ENCODE peak calls at places on chromosomes 7 and 10, in seven cellular contexts. C is hepatocyte, I is MM.1S, U is HCT116, H is neural progenitor cell, G is PC-3, A is GM23338. Y is an unnamed sample.

GRCh38 chr10:14652067-14652466 is 122.6 kb downstream of the FAM107B start:
- DNase-seq in U (no peak), G (no peak), C (peak; percentile 42), I (no peak), A (no peak), H (no peak), Y (no peak)

GRCh38 chr10:58746470-58747185 is 234.0 kb downstream of the BICC1 start:
- DNase-seq in C (no peak), U (no peak), A (peak; percentile 43), H (no peak), I (no peak), G (no peak), Y (no peak)

GRCh38 chr7:151063212-151063561 is 3.8 kb downstream of the SLC4A2 start:
- DNase-seq in I (no peak), U (no peak), C (peak; percentile 72), A (peak; percentile 58), G (peak; percentile 52), H (no peak), Y (peak; percentile 90)

GRCh38 chr10:112593023-112593422 is 146.0 kb downstream of the VTI1A start:
- DNase-seq in I (no peak), G (no peak), A (no peak), C (no peak), H (no peak), U (no peak), Y (peak; percentile 73)

GRCh38 chr10:102596506-102596971 is 47.7 kb upstream of the TRIM8 start:
- DNase-seq in C (peak; percentile 83), A (peak; percentile 88), I (peak; percentile 41), H (peak; percentile 85), G (peak; percentile 68), U (peak; percentile 57), Y (peak; percentile 77)

GRCh38 chr10:22436893-22437619 is 91.8 kb downstream of the SPAG6 start:
- DNase-seq in A (peak; percentile 93), C (peak; percentile 93), G (peak; percentile 80), H (peak; percentile 96), I (peak; percentile 91), U (peak; percentile 92), Y (peak; percentile 90)

GRCh38 chr7:6536262-6536770 is 14.9 kb downstream of the GRID2IP start:
- DNase-seq in C (no peak), U (no peak), I (no peak), H (peak; percentile 53), G (no peak), A (peak; percentile 63), Y (no peak)

GRCh38 chr7:36036590-36036989 is 116.5 kb upstream of the EEPD1 start:
- DNase-seq in I (no peak), A (no peak), H (no peak), G (peak; percentile 66), C (no peak), U (no peak), Y (no peak)

GRCh38 chr7:95517458-95517857 is 31.7 kb downstream of the ASB4 start:
- DNase-seq in G (no peak), C (no peak), H (no peak), A (no peak), I (no peak), U (no peak), Y (no peak)

GRCh38 chr10:125448596-125448995 is 234.4 kb downstream of the TEX36 start:
- DNase-seq in A (peak; percentile 87), C (peak; percentile 36), H (peak; percentile 70), G (peak; percentile 30), I (no peak), U (peak; percentile 62), Y (peak; percentile 39)

GRCh38 chr7:5589819-5590595 is 166.4 kb upstream of the TNRC18 start:
- DNase-seq in I (no peak), H (no peak), G (no peak), A (no peak), U (no peak), C (no peak), Y (no peak)

GRCh38 chr10:80794996-80795395 is 257.3 kb downstream of the SH2D4B start:
- DNase-seq in A (no peak), H (no peak), G (no peak), C (no peak), I (no peak), U (no peak), Y (no peak)

GRCh38 chr10:69721690-69722310 is 79.9 kb upstream of the COL13A1 start:
- DNase-seq in A (peak; percentile 55), C (no peak), H (peak; percentile 39), G (peak; percentile 17), I (no peak), U (no peak), Y (peak; percentile 43)

GRCh38 chr10:130854151-130854550 is 457.4 kb downstream of the TCERG1L start:
- DNase-seq in I (no peak), H (no peak), U (no peak), A (no peak), G (no peak), C (no peak), Y (peak; percentile 2)

GRCh38 chr7:158317238-158318205 is 270.1 kb downstream of the PTPRN2 start:
- DNase-seq in H (peak; percentile 98), A (peak; percentile 24), C (peak; percentile 59), G (no peak), U (no peak), I (no peak), Y (no peak)

GRCh38 chr7:158314394-158314793 is 273.2 kb downstream of the PTPRN2 start:
- DNase-seq in C (no peak), A (no peak), U (no peak), G (no peak), I (no peak), H (no peak), Y (no peak)

GRCh38 chr7:158316466-158317031 is 271.1 kb downstream of the PTPRN2 start:
- DNase-seq in I (no peak), C (no peak), H (no peak), G (no peak), U (no peak), A (no peak), Y (no peak)

GRCh38 chr7:158315326-158315725 is 272.3 kb downstream of the PTPRN2 start:
- DNase-seq in G (no peak), I (no peak), A (no peak), H (no peak), U (no peak), C (no peak), Y (no peak)

DNA sequence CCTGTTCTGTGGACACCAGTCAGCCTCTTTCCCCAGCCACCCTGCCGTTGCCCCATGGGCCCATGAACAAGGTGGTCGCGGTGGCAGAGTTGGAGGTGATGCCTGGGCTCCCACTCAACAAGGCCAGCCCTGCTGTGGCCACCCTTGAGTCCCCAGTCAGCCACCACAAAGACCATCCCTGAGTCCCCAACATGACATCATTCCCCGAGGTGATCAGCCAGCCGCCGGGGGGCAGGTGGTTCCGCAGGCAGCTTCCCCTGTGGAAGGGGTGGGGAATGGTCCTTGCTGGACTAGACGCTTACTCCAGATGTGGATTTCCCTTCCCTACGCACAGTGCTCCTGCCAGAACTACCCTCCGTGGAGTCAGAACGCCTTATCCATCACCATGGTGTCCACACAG is 271.7 kb downstream of the PTPRN2 start:
- DNase-seq in I (no peak), U (no peak), H (no peak), G (no peak), C (no peak), A (no peak), Y (no peak)
- TF ChIP-seq EZH2phosphoT487 in I (no peak), U (no peak), H (no peak), G (no peak), C (no peak), A (no peak), Y (no peak)

GRCh38 chr10:93600861-93601773 is at the start of gene RBP4:
- DNase-seq in A (peak; percentile 36), H (peak; percentile 55), U (no peak), I (no peak), C (peak; percentile 83), G (peak; percentile 30), Y (peak; percentile 63)
- TF ChIP-seq EZH2 in A (peak; percentile 37), H (peak; percentile 93), U (no peak), I (no peak), C (peak; percentile 64), G (no peak), Y (no peak)

GRCh38 chr10:30705086-30705624 is 75.6 kb upstream of the LYZL2 start:
- DNase-seq in I (peak; percentile 88), U (no peak), G (no peak), C (no peak), A (no peak), H (no peak), Y (no peak)
- H3K4me3 ChIP-seq in I (peak overlapping the region; percentile 70), U (no peak overlapping the region), G (no peak overlapping the region), C (no peak overlapping the region), A (no peak overlapping the region), H (no peak overlapping the region), Y (no peak overlapping the region)

DNA sequence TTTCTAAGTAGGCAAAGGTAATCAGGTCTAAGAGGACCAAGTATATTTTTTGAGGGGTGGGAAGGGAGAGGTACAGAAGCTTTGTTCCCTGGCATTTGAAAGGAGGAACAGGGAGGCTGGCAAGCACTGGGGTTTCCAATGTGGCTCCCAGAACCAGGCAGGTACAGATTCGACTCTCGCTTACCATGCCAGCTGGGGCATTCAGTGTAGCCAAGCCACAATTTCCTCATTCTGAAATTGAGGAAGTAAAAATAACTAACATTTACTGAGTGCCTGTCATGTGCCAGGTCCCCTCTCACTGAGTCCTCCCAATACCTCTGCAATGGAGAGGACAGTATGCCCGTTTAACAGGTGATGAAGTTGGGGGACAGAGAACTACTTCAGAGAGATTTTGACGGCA is 45.9 kb upstream of the BET1 start:
- DNase-seq in A (no peak), I (peak; percentile 47), H (no peak), U (no peak), G (no peak), C (no peak), Y (no peak)
- TF ChIP-seq EZH2phosphoT487 in A (no peak), I (no peak), H (no peak), U (no peak), G (no peak), C (no peak), Y (no peak)

GRCh38 chr10:93567277-93568104 is 1.0 kb downstream of the FFAR4 start:
- DNase-seq in H (no peak), G (no peak), C (no peak), U (no peak), I (no peak), A (no peak), Y (no peak)

GRCh38 chr10:93565421-93565820 is 1.0 kb upstream of the FFAR4 start:
- DNase-seq in U (no peak), A (no peak), I (no peak), G (no peak), H (no peak), C (no peak), Y (no peak)

GRCh38 chr10:93570383-93570782 is 3.9 kb downstream of the FFAR4 start:
- DNase-seq in A (peak; percentile 18), H (no peak), C (no peak), G (no peak), I (no peak), U (no peak), Y (no peak)

GRCh38 chr10:93566435-93567276 is at the start of gene FFAR4:
- DNase-seq in G (peak; percentile 48), I (no peak), C (peak; percentile 54), U (no peak), H (peak; percentile 69), A (peak; percentile 70), Y (peak; percentile 6)

DNA sequence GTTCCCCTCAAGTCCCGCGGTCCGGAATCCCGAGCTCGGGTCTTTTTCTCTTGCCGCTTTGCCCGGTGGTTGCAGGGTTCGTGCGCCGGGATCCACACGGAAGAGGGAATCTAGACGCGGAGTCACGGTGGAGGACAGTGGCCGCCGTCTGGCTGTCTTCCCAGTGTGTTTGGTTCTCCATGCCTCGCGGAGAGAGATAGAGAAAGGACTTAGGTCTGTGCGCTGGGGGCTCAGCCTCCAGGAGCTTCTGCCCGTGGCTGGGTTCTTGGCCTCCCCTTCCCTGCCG is 1.6 kb downstream of the FFAR4 start:
- DNase-seq in G (no peak), H (peak; percentile 16), I (no peak), C (no peak), A (peak; percentile 22), U (no peak), Y (peak; percentile 11)
- TF ChIP-seq EZH2 in G (no peak), H (peak; percentile 21), I (no peak), C (peak; percentile 65), A (peak; percentile 5), U (no peak), Y (peak; percentile 8)

GRCh38 chr10:114274616-114275453 is 35.8 kb downstream of the VWA2 start:
- DNase-seq in C (no peak), I (no peak), H (no peak), A (no peak), G (no peak), U (no peak), Y (no peak)
- H3K4me3 ChIP-seq in C (no peak overlapping the region), I (no peak overlapping the region), H (no peak overlapping the region), A (no peak overlapping the region), G (no peak overlapping the region), U (no peak overlapping the region), Y (no peak overlapping the region)

Y was measured in GM23248.